ENCODE peak calls at places on chromosomes 16 and 17, in four cellular contexts. C, V, H and R are unnamed samples.

GRCh38 chr17:57166803-57167202 is 81.8 kb downstream of the AKAP1 start:
- DNase-seq in C (no peak), V (peak; percentile 26), H (no peak), R (no peak)

GRCh38 chr17:44916059-44916780 is 920 bp upstream of the GFAP start:
- DNase-seq in C (no peak), V (no peak), H (no peak), R (no peak)

GRCh38 chr16:89052191-89052787 is 41.4 kb upstream of the ACSF3 start:
- DNase-seq in C (no peak), V (no peak), H (no peak), R (no peak)

GRCh38 chr16:58716468-58716867 is 17.6 kb downstream of the GOT2 start:
- DNase-seq in C (no peak), V (no peak), H (no peak), R (no peak)

GRCh38 chr16:11636172-11636721 is 32.0 kb upstream of the SNN start:
- DNase-seq in C (no peak), V (no peak), H (no peak), R (no peak)

GRCh38 chr16:81649561-81649960 is 129.5 kb upstream of the PLCG2 start:
- DNase-seq in C (no peak), V (no peak), H (no peak), R (no peak)

GRCh38 chr17:69326302-69327059 is 452 bp downstream of the ABCA5 start:
- DNase-seq in C (peak; percentile 57), V (no peak), H (no peak), R (no peak)

GRCh38 chr16:23521037-23521743 is 10.9 kb upstream of the GGA2 start:
- DNase-seq in C (no peak), V (no peak), H (no peak), R (no peak)

GRCh38 chr16:85123891-85124635 is 11.8 kb upstream of the CIBAR2 start:
- DNase-seq in C (no peak), V (no peak), H (peak; percentile 94), R (no peak)

GRCh38 chr17:33572615-33573014 is 279.5 kb upstream of the ASIC2 start:
- DNase-seq in C (no peak), V (no peak), H (no peak), R (no peak)

GRCh38 chr17:35239823-35240222 is 3.0 kb upstream of the SLFN5 start:
- DNase-seq in C (no peak), V (no peak), H (no peak), R (no peak)

GRCh38 chr17:68868708-68869107 is 86.5 kb downstream of the ABCA8 start:
- DNase-seq in C (no peak), V (no peak), H (no peak), R (peak; percentile 19)

GRCh38 chr17:49031965-49032928 is 35.1 kb downstream of the IGF2BP1 start:
- DNase-seq in C (no peak), V (peak; percentile 82), H (no peak), R (peak; percentile 50)

GRCh38 chr17:77214743-77215142 is 74.0 kb downstream of the SEC14L1 start:
- DNase-seq in C (no peak), V (peak; percentile 56), H (no peak), R (no peak)

GRCh38 chr17:34235389-34236028 is 19.6 kb upstream of the CCL2 start:
- DNase-seq in C (no peak), V (no peak), H (peak; percentile 75), R (no peak)

GRCh38 chr17:54882950-54883349 is 17.7 kb upstream of the TOM1L1 start:
- DNase-seq in C (no peak), V (no peak), H (no peak), R (no peak)

GRCh38 chr16:3800019-3800418 is 80.5 kb downstream of the CREBBP start:
- DNase-seq in C (no peak), V (no peak), H (no peak), R (no peak)

GRCh38 chr16:3800477-3801270 is 79.8 kb downstream of the CREBBP start:
- DNase-seq in C (no peak), V (no peak), H (no peak), R (no peak)

GRCh38 chr16:3797904-3798811 is 80.8 kb upstream of the TRAP1 start:
- DNase-seq in C (no peak), V (no peak), H (no peak), R (no peak)

GRCh38 chr16:3798827-3799226 is 81.5 kb upstream of the TRAP1 start:
- DNase-seq in C (no peak), V (no peak), H (no peak), R (no peak)

DNA sequence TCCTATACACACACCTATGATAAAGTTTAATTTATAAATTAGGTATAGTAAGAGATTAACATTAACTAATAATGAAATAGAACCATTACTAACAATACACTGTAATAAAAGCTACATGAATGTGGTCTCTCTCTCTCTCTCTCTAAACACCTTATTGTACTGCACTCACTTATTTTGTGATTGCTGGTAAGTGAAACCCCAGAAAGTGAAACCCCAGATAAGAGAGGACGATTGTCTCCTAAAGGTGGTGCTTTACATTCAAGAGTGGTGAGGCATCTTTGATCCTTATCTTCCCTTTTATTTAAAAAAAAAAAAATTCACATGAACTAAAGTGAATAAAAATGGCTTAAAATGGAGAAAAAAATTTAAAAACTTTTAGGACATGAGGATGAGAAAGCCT is 80.1 kb upstream of the TRAP1 start:
- DNase-seq in C (no peak), V (no peak), H (no peak), R (no peak)
- H3K4me3 ChIP-seq in C (no peak overlapping the region), V (no peak overlapping the region), H (no peak overlapping the region), R (no peak overlapping the region)

GRCh38 chr17:81413497-81414135 is 18.4 kb downstream of the BAHCC1 start:
- DNase-seq in C (no peak), V (no peak), H (no peak), R (no peak)
- H3K4me3 ChIP-seq in C (no peak overlapping the region), V (no peak overlapping the region), H (no peak overlapping the region), R (no peak overlapping the region)

GRCh38 chr17:63475491-63476412 is 1.1 kb upstream of the ACE start:
- DNase-seq in C (no peak), V (no peak), H (no peak), R (no peak)
- H3K4me3 ChIP-seq in C (no peak overlapping the region), V (peak overlapping the region; percentile 60), H (peak overlapping the region; percentile 66), R (no peak overlapping the region)

GRCh38 chr17:17902877-17903276 is 66.1 kb upstream of the SREBF1 start:
- DNase-seq in C (no peak), V (no peak), H (no peak), R (no peak)

GRCh38 chr17:17898673-17899072 is 61.9 kb upstream of the SREBF1 start:
- DNase-seq in C (no peak), V (no peak), H (no peak), R (no peak)

GRCh38 chr17:17899486-17899885 is 62.7 kb upstream of the SREBF1 start:
- DNase-seq in C (no peak), V (no peak), H (no peak), R (no peak)

GRCh38 chr17:17902357-17902756 is 65.6 kb upstream of the SREBF1 start:
- DNase-seq in C (no peak), V (no peak), H (no peak), R (no peak)

DNA sequence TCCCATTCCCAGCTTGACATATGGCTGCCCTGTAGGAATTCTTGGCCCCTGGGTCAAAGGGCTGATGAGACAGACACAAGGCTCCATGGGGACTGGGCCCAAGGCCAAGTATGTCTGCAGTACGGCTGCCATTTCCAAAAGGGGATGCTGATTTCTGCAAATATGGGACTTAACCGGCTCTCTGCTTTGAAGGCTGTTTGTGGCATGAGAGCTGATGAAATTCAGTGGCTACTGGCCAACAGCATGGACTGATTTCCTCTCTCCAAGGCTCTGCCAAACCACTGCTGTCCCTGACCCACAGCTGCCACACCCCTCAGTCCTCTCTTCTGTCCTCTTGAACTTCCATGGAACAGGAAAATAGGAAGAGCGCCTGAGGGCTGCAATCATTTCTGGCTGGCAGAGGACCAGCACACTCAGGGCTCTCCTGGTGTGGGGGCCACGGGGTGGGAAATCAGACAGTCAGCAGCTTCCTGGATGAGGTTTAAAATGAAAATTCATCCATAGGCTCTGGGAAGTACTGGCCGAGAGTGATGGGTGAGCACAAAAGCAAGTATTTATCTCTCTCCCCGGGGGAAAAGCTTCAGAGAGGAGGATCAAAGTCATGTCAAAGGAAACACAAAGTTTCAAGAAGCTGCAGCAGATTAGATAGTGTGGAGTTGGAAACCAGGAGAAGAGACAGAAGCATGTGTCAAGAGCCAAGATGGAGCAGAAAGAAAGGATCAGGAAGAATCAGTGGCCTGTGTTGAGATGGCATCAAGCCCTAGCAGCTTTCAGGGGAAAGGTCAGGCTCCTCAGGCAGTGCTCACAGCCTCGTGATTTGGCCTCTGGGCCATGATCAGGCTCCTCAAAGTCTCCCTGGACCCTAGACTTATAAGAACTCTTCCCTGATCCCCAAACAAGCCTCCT is 64.1 kb upstream of the SREBF1 start:
- DNase-seq in C (peak; percentile 84), V (peak; percentile 78), H (peak; percentile 90), R (peak; percentile 99)
- H3K4me3 ChIP-seq in C (no peak overlapping the region), V (peak overlapping the region; percentile 21), H (no peak overlapping the region), R (no peak overlapping the region)

GRCh38 chr16:73056911-73057310 is 9.0 kb upstream of the ZFHX3 start:
- DNase-seq in C (no peak), V (no peak), H (no peak), R (no peak)

GRCh38 chr16:73058221-73058615 is 10.3 kb upstream of the ZFHX3 start:
- DNase-seq in C (no peak), V (no peak), H (no peak), R (no peak)

GRCh38 chr16:73056383-73056782 is 8.5 kb upstream of the ZFHX3 start:
- DNase-seq in C (no peak), V (no peak), H (no peak), R (no peak)

GRCh38 chr16:73058616-73059409 is 10.9 kb upstream of the ZFHX3 start:
- DNase-seq in C (no peak), V (peak; percentile 38), H (no peak), R (no peak)

GRCh38 chr16:73057369-73058210 is 9.7 kb upstream of the ZFHX3 start:
- DNase-seq in C (no peak), V (no peak), H (no peak), R (no peak)
- H3K4me3 ChIP-seq in C (peak overlapping the region; percentile 96), V (peak overlapping the region; percentile 59), H (peak overlapping the region; percentile 81), R (peak overlapping the region; percentile 60)

DNA sequence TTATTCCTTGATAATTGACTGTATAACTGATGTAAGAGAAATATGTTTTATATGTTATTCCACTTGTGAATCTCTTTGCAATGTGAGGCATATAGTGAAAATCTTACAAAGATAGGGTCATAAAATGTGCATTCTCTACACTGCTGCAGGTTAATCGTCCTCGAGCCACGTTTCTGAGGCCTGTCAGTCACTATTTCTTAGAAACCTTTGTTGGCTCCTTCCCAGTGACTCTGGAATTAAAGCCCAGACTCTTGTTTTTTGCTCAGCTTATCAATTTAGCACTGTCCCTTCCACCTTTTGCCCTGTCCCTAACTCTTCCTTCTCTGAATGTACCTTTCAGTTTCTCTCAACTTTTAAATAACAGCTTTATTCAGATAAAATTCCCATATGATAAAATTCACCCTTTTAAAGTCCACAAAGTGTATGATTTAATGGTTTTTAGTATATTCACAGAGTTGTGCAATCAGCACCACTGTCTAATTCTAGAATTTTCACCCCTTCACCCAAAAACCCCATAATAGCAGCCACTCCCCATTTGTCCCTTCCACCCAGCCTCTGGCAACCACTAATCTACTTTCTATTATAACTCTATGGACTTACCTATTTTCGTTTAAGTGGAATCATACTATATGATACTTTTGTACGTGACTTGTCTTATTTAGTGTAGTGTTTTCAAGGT is 8.6 kb downstream of the TNRC6A start:
- DNase-seq in C (no peak), V (no peak), H (no peak), R (no peak)
- H3K4me3 ChIP-seq in C (no peak overlapping the region), V (no peak overlapping the region), H (no peak overlapping the region), R (no peak overlapping the region)